ENCODE peak calls at places on chromosomes 12 and 14, in four cellular contexts. W, H, A and Q are unnamed samples.

GRCh38 chr14:26896447-26896846 is 298.6 kb upstream of the NOVA1 start:
- DNase-seq in W (no peak), H (no peak), A (no peak), Q (no peak)

GRCh38 chr12:7060353-7060954 is at the start of gene C1S:
- DNase-seq in W (peak; percentile 62), H (peak; percentile 87), A (peak; percentile 94), Q (peak; percentile 35)

GRCh38 chr14:105187935-105188524 is 6.9 kb upstream of the NUDT14 start:
- DNase-seq in W (no peak), H (no peak), A (no peak), Q (peak; percentile 80)

GRCh38 chr12:6928703-6929407 is 1.1 kb downstream of the ATN1 start:
- DNase-seq in W (no peak), H (no peak), A (peak; percentile 87), Q (no peak)

GRCh38 chr14:54291491-54292191 is 105.2 kb upstream of the CDKN3 start:
- DNase-seq in W (no peak), H (no peak), A (no peak), Q (no peak)

GRCh38 chr12:49553512-49554088 is 14.3 kb downstream of the MCRS1 start:
- DNase-seq in W (no peak), H (no peak), A (peak; percentile 71), Q (no peak)

GRCh38 chr14:96418075-96418474 is 26.1 kb downstream of the AK7 start:
- DNase-seq in W (no peak), H (no peak), A (no peak), Q (no peak)

GRCh38 chr12:130972589-130972950 is 18.9 kb downstream of the ADGRD1 start:
- DNase-seq in W (no peak), H (no peak), A (no peak), Q (no peak)

GRCh38 chr12:123078114-123078465 is 72.8 kb downstream of the PITPNM2 start:
- DNase-seq in W (no peak), H (no peak), A (no peak), Q (no peak)

GRCh38 chr12:6367065-6367968 is 8.0 kb downstream of the SCNN1A start:
- DNase-seq in W (no peak), H (no peak), A (peak; percentile 88), Q (no peak)

GRCh38 chr14:58765375-58765774 is 127.6 kb downstream of the DACT1 start:
- DNase-seq in W (peak; percentile 38), H (no peak), A (no peak), Q (no peak)

GRCh38 chr14:29892327-29892726 is 35.3 kb downstream of the PRKD1 start:
- DNase-seq in W (no peak), H (no peak), A (no peak), Q (no peak)

GRCh38 chr12:67355428-67356385 is 86.5 kb downstream of the CAND1 start:
- DNase-seq in W (no peak), H (peak; percentile 12), A (no peak), Q (no peak)

GRCh38 chr12:49631336-49631907 is 8.1 kb downstream of the PRPF40B start:
- DNase-seq in W (no peak), H (no peak), A (peak; percentile 51), Q (no peak)

GRCh38 chr12:52246720-52247621 is 13.9 kb downstream of the KRT7 start:
- DNase-seq in W (no peak), H (no peak), A (peak; percentile 88), Q (peak; percentile 83)

GRCh38 chr14:55607386-55607785 is 27.4 kb downstream of the KTN1 start:
- DNase-seq in W (no peak), H (no peak), A (no peak), Q (no peak)
- H3K27ac ChIP-seq in W (peak overlapping the region; percentile 1), H (no peak overlapping the region), A (no peak overlapping the region), Q (no peak overlapping the region)

GRCh38 chr12:1836241-1836803 is 16.0 kb downstream of the LRTM2 start:
- DNase-seq in W (no peak), H (no peak), A (peak; percentile 63), Q (no peak)

GRCh38 chr12:1838223-1838993 is 18.0 kb downstream of the LRTM2 start:
- DNase-seq in W (no peak), H (no peak), A (peak; percentile 85), Q (no peak)

GRCh38 chr12:1835178-1836131 is 15.1 kb downstream of the LRTM2 start:
- DNase-seq in W (no peak), H (no peak), A (peak; percentile 75), Q (no peak)

GRCh38 chr12:1837541-1838206 is 17.3 kb downstream of the LRTM2 start:
- DNase-seq in W (no peak), H (no peak), A (peak; percentile 81), Q (no peak)

DNA sequence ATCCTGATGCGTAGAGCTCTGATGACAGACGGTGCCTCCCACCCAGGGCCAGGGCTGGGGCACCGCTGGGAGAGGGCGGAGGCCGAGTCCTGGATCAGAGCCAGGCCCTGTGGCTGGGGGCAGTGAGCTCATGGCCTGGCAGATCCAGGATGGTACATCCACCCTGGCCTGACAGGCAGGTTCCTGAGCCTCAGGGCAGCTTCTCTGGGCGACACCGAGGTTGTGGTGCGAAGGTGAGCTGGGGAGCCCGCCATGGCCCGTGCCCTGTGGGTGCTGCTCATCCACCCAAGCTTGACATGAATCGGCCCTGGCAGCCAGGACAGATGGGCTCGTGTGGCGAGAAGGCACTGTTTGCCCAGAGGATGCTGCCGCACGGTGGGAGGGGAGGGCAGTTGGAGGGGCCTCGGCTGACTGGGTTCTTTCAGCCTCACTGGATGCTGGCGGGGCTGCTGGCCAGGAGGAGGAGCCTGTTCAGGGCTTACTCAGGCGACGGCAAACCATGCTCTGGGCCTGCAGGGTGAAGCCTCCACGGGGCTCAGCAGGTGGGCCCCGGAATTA is 16.6 kb downstream of the LRTM2 start:
- DNase-seq in W (no peak), H (no peak), A (peak; percentile 42), Q (no peak)
- H3K4me1 ChIP-seq in W (no peaks in the 10 kb centered on the region), H (no peaks in the 10 kb centered on the region), A (no peaks in the 10 kb centered on the region), Q (no peaks in the 10 kb centered on the region)

GRCh38 chr14:102751088-102751487 is 26.2 kb upstream of the TRAF3 start:
- DNase-seq in W (no peak), H (no peak), A (peak; percentile 29), Q (no peak)

GRCh38 chr14:102749393-102749792 is 27.9 kb upstream of the TRAF3 start:
- DNase-seq in W (no peak), H (no peak), A (peak; percentile 47), Q (no peak)

GRCh38 chr14:102748806-102749205 is 28.4 kb upstream of the TRAF3 start:
- DNase-seq in W (no peak), H (no peak), A (no peak), Q (no peak)

GRCh38 chr14:102749833-102750775 is 27.1 kb upstream of the TRAF3 start:
- DNase-seq in W (no peak), H (no peak), A (peak; percentile 26), Q (no peak)

GRCh38 chr14:102746568-102747438 is 30.4 kb upstream of the TRAF3 start:
- DNase-seq in W (no peak), H (no peak), A (peak; percentile 45), Q (peak; percentile 49)
- H3K27ac ChIP-seq in W (no peak overlapping the region), H (no peak overlapping the region), A (no peak overlapping the region), Q (no peak overlapping the region)

GRCh38 chr14:101477648-101478047 is 83.6 kb upstream of the DIO3 start:
- DNase-seq in W (no peak), H (no peak), A (peak; percentile 89), Q (no peak)
- H3K4me1 ChIP-seq in W (no peaks in the 10 kb centered on the region), H (peaks cover 24% of the 10 kb centered on the region), A (peaks cover 27% of the 10 kb centered on the region), Q (peaks cover 29% of the 10 kb centered on the region)

GRCh38 chr12:65279387-65280112 is 1.1 kb downstream of the MSRB3 start:
- DNase-seq in W (no peak), H (no peak), A (no peak), Q (no peak)

GRCh38 chr12:65277994-65278575 is 398 bp upstream of the MSRB3 start:
- DNase-seq in W (no peak), H (no peak), A (no peak), Q (no peak)

GRCh38 chr12:65278576-65279386 is at the start of gene MSRB3:
- DNase-seq in W (peak; percentile 82), H (peak; percentile 75), A (peak; percentile 98), Q (peak; percentile 53)

GRCh38 chr12:65282840-65283239 is 4.4 kb downstream of the MSRB3 start:
- DNase-seq in W (no peak), H (no peak), A (no peak), Q (no peak)

GRCh38 chr12:65280306-65280705 is 1.8 kb downstream of the MSRB3 start:
- DNase-seq in W (no peak), H (no peak), A (no peak), Q (no peak)
- H3K27ac ChIP-seq in W (no peak overlapping the region), H (no peak overlapping the region), A (no peak overlapping the region), Q (no peak overlapping the region)

GRCh38 chr14:22524105-22524783 is 64.8 kb downstream of the DAD1 start:
- DNase-seq in W (no peak), H (no peak), A (no peak), Q (no peak)

GRCh38 chr14:22530101-22530500 is 58.9 kb downstream of the DAD1 start:
- DNase-seq in W (no peak), H (no peak), A (no peak), Q (no peak)

GRCh38 chr14:22524784-22525161 is 64.3 kb downstream of the DAD1 start:
- DNase-seq in W (no peak), H (no peak), A (no peak), Q (no peak)

GRCh38 chr14:22526210-22526609 is 62.8 kb downstream of the DAD1 start:
- DNase-seq in W (no peak), H (no peak), A (no peak), Q (no peak)

DNA sequence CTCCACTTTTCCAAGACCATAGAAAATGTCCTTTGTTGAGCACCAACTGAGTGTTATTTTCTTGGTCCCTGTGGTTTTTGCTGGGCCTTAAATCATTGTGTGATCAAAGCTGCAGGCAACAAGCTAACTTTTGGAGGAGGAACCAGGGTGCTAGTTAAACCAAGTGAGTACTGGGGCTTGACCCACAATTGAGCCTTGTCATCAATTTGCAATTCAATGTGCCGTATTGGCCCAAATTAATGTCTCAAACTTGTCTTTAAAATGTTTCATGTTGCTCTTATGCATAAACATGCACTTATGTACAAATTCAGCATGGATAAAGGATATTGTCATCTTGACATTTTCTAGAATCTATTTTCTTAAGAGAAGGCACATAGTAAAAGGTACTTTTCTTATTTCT is 62.3 kb downstream of the DAD1 start:
- DNase-seq in W (no peak), H (no peak), A (no peak), Q (no peak)
- H3K4me1 ChIP-seq in W (peaks cover 2% of the 10 kb centered on the region), H (no peaks in the 10 kb centered on the region), A (no peaks in the 10 kb centered on the region), Q (peaks cover 10% of the 10 kb centered on the region)

GRCh38 chr12:31855427-31855826 is 103.8 kb upstream of the RESF1 start:
- DNase-seq in W (no peak), H (no peak), A (no peak), Q (no peak)
- H3K27ac ChIP-seq in W (no peak overlapping the region), H (no peak overlapping the region), A (no peak overlapping the region), Q (no peak overlapping the region)

DNA sequence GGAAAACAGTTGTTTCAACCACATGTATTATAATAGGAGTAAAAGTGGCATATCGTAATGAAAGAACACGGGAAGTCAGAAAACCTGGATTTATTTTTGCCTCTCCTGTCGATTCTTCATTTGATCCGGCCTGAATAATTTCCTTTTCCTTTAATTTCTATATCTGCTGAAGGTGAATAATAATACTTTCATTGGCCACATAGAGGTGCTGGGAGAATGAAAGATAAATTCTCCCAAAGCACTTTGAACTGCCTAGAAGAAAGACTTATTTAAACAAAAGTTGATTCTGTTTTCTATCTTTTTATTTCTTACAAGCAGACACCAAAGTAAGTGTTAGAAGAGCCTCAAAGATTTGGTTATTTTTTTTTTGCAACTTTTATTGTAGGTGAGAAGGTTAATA is 339.1 kb downstream of the RAD51B start:
- DNase-seq in W (no peak), H (no peak), A (no peak), Q (no peak)
- H3K4me1 ChIP-seq in W (peaks cover 4% of the 10 kb centered on the region), H (peaks cover 4% of the 10 kb centered on the region), A (peaks cover 5% of the 10 kb centered on the region), Q (peaks cover 30% of the 10 kb centered on the region)